ENCODE peak calls at places on chromosomes 12 and 14, in eight cellular contexts. O is IMR-90; P is M059J; M is CD8-positive, alpha-beta T cell; R is omental fat pad; G is retina; Q is activated naive CD8-positive, alpha-beta T cell treated with anti-CD3 and anti-CD28 coated beads for 36 hours; Y is nephron progenitor cell. L is an unnamed sample.

GRCh38 chr12:118633071-118633470 is 256.7 kb downstream of the SUDS3 start:
- DNase-seq in O (no peak), P (no peak), M (no peak), R (no peak), G (peak; percentile 21), Q (no peak), Y (peak; percentile 38), L (no peak)

GRCh38 chr14:32545109-32545857 is 216.2 kb downstream of the AKAP6 start:
- DNase-seq in O (no peak), P (peak; percentile 2), M (no peak), R (no peak), G (no peak), Q (no peak), Y (no peak), L (no peak)

GRCh38 chr14:64117671-64118402 is 176.3 kb downstream of the ESR2 start:
- DNase-seq in O (peak; percentile 28), P (peak; percentile 86), M (no peak), R (no peak), G (no peak), Q (no peak), Y (no peak), L (peak; percentile 93)

GRCh38 chr14:63504628-63505027 is 38.5 kb downstream of the PPP2R5E start:
- DNase-seq in O (peak; percentile 20), P (peak; percentile 78), M (no peak), R (no peak), G (no peak), Q (no peak), Y (no peak), L (no peak)

GRCh38 chr14:90137807-90138206 is 76.0 kb downstream of the KCNK13 start:
- DNase-seq in O (peak; percentile 17), P (peak; percentile 58), M (no peak), R (no peak), G (no peak), Q (no peak), Y (no peak), L (peak; percentile 24)

GRCh38 chr12:21483531-21483930 is 17.9 kb downstream of the RECQL start:
- DNase-seq in O (no peak), P (no peak), M (no peak), R (no peak), G (no peak), Q (no peak), Y (no peak), L (no peak)

GRCh38 chr12:49954863-49955830 is 4.6 kb downstream of the AQP2 start:
- DNase-seq in O (no peak), P (no peak), M (no peak), R (no peak), G (no peak), Q (no peak), Y (no peak), L (no peak)

GRCh38 chr14:102479777-102480176 is 29.8 kb downstream of the ANKRD9 start:
- DNase-seq in O (no peak), P (peak; percentile 7), M (no peak), R (no peak), G (no peak), Q (no peak), Y (no peak), L (no peak)

GRCh38 chr14:105204206-105204930 is 23.3 kb upstream of the NUDT14 start:
- DNase-seq in O (no peak), P (peak; percentile 54), M (no peak), R (no peak), G (peak; percentile 6), Q (no peak), Y (no peak), L (peak; percentile 42)

GRCh38 chr12:6093764-6094163 is 30.7 kb downstream of the VWF start:
- DNase-seq in O (no peak), P (peak; percentile 54), M (no peak), R (no peak), G (no peak), Q (no peak), Y (no peak), L (no peak)

GRCh38 chr14:64444984-64445845 is 20.1 kb upstream of the AKAP5 start:
- DNase-seq in O (peak; percentile 77), P (peak; percentile 84), M (peak; percentile 38), R (no peak), G (no peak), Q (peak; percentile 44), Y (peak; percentile 25), L (peak; percentile 89)

GRCh38 chr14:68703093-68703492 is 89.8 kb downstream of the ZFP36L1 start:
- DNase-seq in O (peak; percentile 81), P (peak; percentile 86), M (no peak), R (no peak), G (no peak), Q (peak; percentile 17), Y (no peak), L (peak; percentile 35)

GRCh38 chr12:6607751-6608591 is 792 bp upstream of the CHD4 start:
- DNase-seq in O (peak; percentile 25), P (peak; percentile 76), M (peak; percentile 83), R (no peak), G (peak; percentile 75), Q (peak; percentile 75), Y (peak; percentile 49), L (peak; percentile 36)

GRCh38 chr12:32125455-32126084 is 18.9 kb downstream of the BICD1 start:
- DNase-seq in O (peak; percentile 69), P (peak; percentile 71), M (no peak), R (no peak), G (no peak), Q (no peak), Y (no peak), L (peak; percentile 46)

GRCh38 chr12:6563448-6564050 is 4.5 kb downstream of the NOP2 start:
- DNase-seq in O (peak; percentile 40), P (peak; percentile 44), M (peak; percentile 69), R (peak; percentile 58), G (peak; percentile 52), Q (peak; percentile 61), Y (peak; percentile 77), L (peak; percentile 59)

GRCh38 chr12:123032736-123033391 is 52.4 kb downstream of the ARL6IP4 start:
- DNase-seq in O (no peak), P (no peak), M (no peak), R (no peak), G (no peak), Q (no peak), Y (no peak), L (no peak)

GRCh38 chr14:80992580-80992979 is 37.2 kb downstream of the TSHR start:
- DNase-seq in O (no peak), P (no peak), M (no peak), R (no peak), G (no peak), Q (no peak), Y (no peak), L (no peak)

GRCh38 chr14:96805906-96806305 is 8.7 kb downstream of the VRK1 start:
- DNase-seq in O (no peak), P (no peak), M (no peak), R (no peak), G (no peak), Q (no peak), Y (no peak), L (no peak)

GRCh38 chr12:118034429-118035193 is 18.1 kb downstream of the RFC5 start:
- DNase-seq in O (peak; percentile 60), P (peak; percentile 67), M (no peak), R (no peak), G (peak; percentile 56), Q (no peak), Y (peak; percentile 12), L (peak; percentile 61)

L was measured in astrocyte of the hippocampus.